ENCODE peak calls at places on chromosomes 2 and 18, in seven cellular contexts. G, C, X, N, J, L and H are unnamed samples. For H3K4me1 and H3K9me2, the result is how much of the 10 kb centered on the place peaks cover.

GRCh38 chr2:232485757-232486557 is 1.7 kb downstream of the ECEL1 start:
- DNase-seq in J (no peak), X (peak), G (no peak), N (no peak), C (no peak), L (no peak), H (no peak)

GRCh38 chr2:12856934-12857660 is 140.4 kb downstream of the TRIB2 start:
- DNase-seq in L (peak), G (no peak), C (peak), N (no peak), X (no peak), J (peak), H (no peak)

GRCh38 chr2:42978175-42978886 is 185.9 kb upstream of the HAAO start:
- DNase-seq in J (no peak), C (no peak), L (no peak), X (no peak), G (no peak), N (no peak), H (peak)

GRCh38 chr2:144252694-144253093 is 267.2 kb downstream of the ZEB2 start:
- DNase-seq in C (no peak), X (no peak), J (no peak), L (no peak), N (no peak), G (no peak), H (no peak)

GRCh38 chr18:76134631-76135030 is 360.4 kb downstream of the ZNF516 start:
- DNase-seq in L (no peak), C (peak), N (peak), G (no peak), J (no peak), X (no peak), H (no peak)

GRCh38 chr2:62188416-62188815 is 7.5 kb upstream of the B3GNT2 start:
- DNase-seq in C (no peak), L (no peak), J (no peak), G (no peak), N (no peak), X (no peak), H (no peak)

GRCh38 chr2:3149441-3150217 is 228.0 kb downstream of the EIPR1 start:
- DNase-seq in J (no peak), N (no peak), L (no peak), X (no peak), C (no peak), G (no peak), H (no peak)

GRCh38 chr2:206198677-206199076 is 39.0 kb downstream of the EEF1B2 start:
- DNase-seq in N (no peak), G (no peak), J (peak), X (no peak), C (no peak), L (no peak), H (no peak)

GRCh38 chr2:73981081-73981968 is 3.4 kb upstream of the TET3 start:
- DNase-seq in N (peak), J (peak), L (peak), G (peak), X (peak), C (no peak), H (peak)

DNA sequence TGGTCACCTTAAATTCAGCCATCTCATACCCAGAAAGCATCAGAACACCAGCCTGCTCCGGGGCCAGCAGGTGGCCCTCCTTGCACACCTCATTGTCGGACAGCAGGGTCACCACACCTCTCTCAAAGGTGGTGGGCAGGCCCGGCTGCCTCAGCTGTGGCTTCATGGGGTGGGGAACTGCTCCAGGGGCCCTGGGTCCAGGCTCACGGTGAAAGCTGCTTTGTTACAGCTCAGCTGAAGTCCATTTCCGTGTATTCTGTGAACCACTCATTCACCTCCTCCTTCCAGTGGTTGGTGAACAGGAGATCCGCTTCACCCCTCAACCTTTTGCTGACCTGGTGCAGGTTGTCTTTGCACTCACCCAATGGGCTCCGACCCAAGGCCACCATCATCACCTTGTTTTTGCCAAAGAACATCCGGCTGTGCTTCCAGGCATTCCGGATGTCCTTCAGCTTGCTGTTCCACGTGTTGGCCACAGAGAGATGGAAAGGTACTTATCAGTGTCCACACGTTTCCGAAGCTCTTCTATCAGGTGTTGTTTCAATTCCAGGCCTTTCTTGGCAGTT is 78.6 kb upstream of the LDLRAD4 start:
- DNase-seq in N (no peak), X (no peak), C (no peak), J (no peak), G (no peak), L (no peak), H (no peak)
- TF ChIP-seq CTCF in N (peak), X (peak), C (peak), J (peak), G (no peak), L (peak), H (no peak)

GRCh38 chr2:102069311-102069974 is 73.1 kb upstream of the IL1R1 start:
- DNase-seq in J (no peak), N (no peak), G (no peak), X (no peak), C (no peak), L (no peak), H (no peak)
- H3K4me1 ChIP-seq in J (under half), N (under half), G (under half), X (under half), C (under half), L (under half), H (under half)

GRCh38 chr2:96276787-96277499 is 10.9 kb downstream of the CIAO1 start:
- DNase-seq in G (no peak), L (no peak), N (no peak), J (no peak), C (no peak), X (no peak), H (no peak)
- H3K9me2 ChIP-seq in G (under half), L (under half), N (under half), J (under half), C (under half), X (under half), H (under half)

GRCh38 chr18:61001138-61001537 is 332.1 kb upstream of the CDH20 start:
- DNase-seq in J (no peak), N (no peak), X (no peak), G (no peak), C (no peak), L (no peak), H (no peak)
- TF ChIP-seq CTCF in J (no peak), N (no peak), X (no peak), G (no peak), C (no peak), L (no peak), H (no peak)

DNA sequence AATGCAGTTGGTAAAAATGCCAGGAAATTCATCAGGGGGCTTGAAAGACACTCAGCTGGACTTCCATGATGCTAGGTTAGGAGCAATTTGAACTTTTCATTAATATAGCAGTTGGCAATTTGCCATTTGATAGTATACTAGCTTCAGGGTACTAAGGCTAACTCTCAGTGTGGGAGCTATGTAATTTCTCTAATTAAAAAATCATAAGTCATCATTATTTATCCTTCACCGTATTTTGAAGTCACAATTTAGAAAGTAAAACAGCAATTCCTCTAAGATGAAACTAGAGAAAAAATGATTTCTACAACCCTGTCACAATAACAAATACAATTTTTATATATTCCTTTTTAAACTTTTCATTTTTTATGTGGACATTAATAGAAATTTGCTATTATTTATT is 190.8 kb downstream of the GPD2 start:
- DNase-seq in L (no peak), X (no peak), C (no peak), J (no peak), N (no peak), G (no peak), H (no peak)
- H3K4me1 ChIP-seq in L (under half), X (under half), C (under half), J (under half), N (under half), G (under half), H (under half)